ENCODE peak calls at places on chromosomes 1 and 21, in seven cellular contexts. One of them, this sample, is unnamed.

GRCh38 chr1:154276797-154277196 is 4.4 kb downstream of the HAX1 start:
- DNase-seq in breast epithelium: no peak
- DNase-seq in adrenal gland: no peak
- DNase-seq in H1: no peak
- DNase-seq in cardiac muscle cell: peak; percentile 18
- DNase-seq in HL-60: no peak
- DNase-seq in fibroblast of lung: no peak
- DNase-seq in this sample: no peak

GRCh38 chr1:84689514-84690396 is 506 bp downstream of the SSX2IP start:
- DNase-seq in HL-60: peak; percentile 62
- DNase-seq in fibroblast of lung: peak; percentile 44
- DNase-seq in H1: no peak
- DNase-seq in breast epithelium: peak; percentile 55
- DNase-seq in adrenal gland: peak; percentile 58
- DNase-seq in cardiac muscle cell: peak; percentile 59
- DNase-seq in this sample: no peak

GRCh38 chr21:33299181-33299752 is 25.5 kb upstream of the IFNAR1 start:
- DNase-seq in H1: no peak
- DNase-seq in fibroblast of lung: no peak
- DNase-seq in cardiac muscle cell: no peak
- DNase-seq in HL-60: peak; percentile 55
- DNase-seq in breast epithelium: no peak
- DNase-seq in adrenal gland: no peak
- DNase-seq in this sample: no peak

GRCh38 chr1:210709694-210710093 is 381.0 kb downstream of the HHAT start:
- DNase-seq in breast epithelium: no peak
- DNase-seq in adrenal gland: no peak
- DNase-seq in cardiac muscle cell: no peak
- DNase-seq in HL-60: no peak
- DNase-seq in fibroblast of lung: peak; percentile 12
- DNase-seq in H1: no peak
- DNase-seq in this sample: no peak

GRCh38 chr1:110677016-110677415 is 2.3 kb upstream of the KCNA3 start:
- DNase-seq in cardiac muscle cell: no peak
- DNase-seq in breast epithelium: no peak
- DNase-seq in adrenal gland: no peak
- DNase-seq in H1: no peak
- DNase-seq in fibroblast of lung: no peak
- DNase-seq in HL-60: no peak
- DNase-seq in this sample: no peak

GRCh38 chr1:54989968-54990810 is 8.5 kb upstream of the BSND start:
- DNase-seq in fibroblast of lung: peak; percentile 72
- DNase-seq in adrenal gland: peak; percentile 19
- DNase-seq in HL-60: no peak
- DNase-seq in breast epithelium: no peak
- DNase-seq in cardiac muscle cell: peak; percentile 63
- DNase-seq in H1: no peak
- DNase-seq in this sample: no peak

GRCh38 chr1:226988337-226988672 is 48.2 kb downstream of the COQ8A start:
- DNase-seq in H1: no peak
- DNase-seq in fibroblast of lung: no peak
- DNase-seq in adrenal gland: no peak
- DNase-seq in cardiac muscle cell: no peak
- DNase-seq in breast epithelium: no peak
- DNase-seq in HL-60: peak; percentile 39
- DNase-seq in this sample: no peak

GRCh38 chr1:218705391-218705790 is 360.3 kb downstream of the TGFB2 start:
- DNase-seq in HL-60: no peak
- DNase-seq in adrenal gland: no peak
- DNase-seq in cardiac muscle cell: no peak
- DNase-seq in fibroblast of lung: peak; percentile 59
- DNase-seq in H1: no peak
- DNase-seq in breast epithelium: no peak
- DNase-seq in this sample: no peak

GRCh38 chr1:165439287-165439686 is 5.6 kb downstream of the RXRG start:
- DNase-seq in HL-60: no peak
- DNase-seq in adrenal gland: no peak
- DNase-seq in fibroblast of lung: no peak
- DNase-seq in H1: no peak
- DNase-seq in cardiac muscle cell: no peak
- DNase-seq in breast epithelium: no peak
- DNase-seq in this sample: no peak

GRCh38 chr1:234914606-234915290 is 213.9 kb downstream of the TOMM20 start:
- DNase-seq in adrenal gland: no peak
- DNase-seq in cardiac muscle cell: no peak
- DNase-seq in H1: no peak
- DNase-seq in HL-60: no peak
- DNase-seq in breast epithelium: no peak
- DNase-seq in fibroblast of lung: no peak
- DNase-seq in this sample: no peak

GRCh38 chr1:100387209-100387608 is 34.9 kb downstream of the CDC14A start:
- DNase-seq in fibroblast of lung: peak; percentile 72
- DNase-seq in cardiac muscle cell: peak; percentile 56
- DNase-seq in adrenal gland: no peak
- DNase-seq in H1: no peak
- DNase-seq in breast epithelium: no peak
- DNase-seq in HL-60: no peak
- DNase-seq in this sample: no peak

GRCh38 chr1:201383647-201384405 is 6.3 kb upstream of the TNNT2 start:
- DNase-seq in cardiac muscle cell: peak; percentile 41
- DNase-seq in HL-60: no peak
- DNase-seq in breast epithelium: no peak
- DNase-seq in H1: no peak
- DNase-seq in fibroblast of lung: peak; percentile 95
- DNase-seq in adrenal gland: no peak
- DNase-seq in this sample: no peak

GRCh38 chr1:45913183-45913924 is 109.9 kb downstream of the MAST2 start:
- DNase-seq in cardiac muscle cell: peak; percentile 95
- DNase-seq in fibroblast of lung: peak; percentile 98
- DNase-seq in breast epithelium: no peak
- DNase-seq in H1: no peak
- DNase-seq in adrenal gland: peak; percentile 86
- DNase-seq in HL-60: no peak
- DNase-seq in this sample: no peak

GRCh38 chr1:116067564-116067887 is 43.7 kb upstream of the MAB21L3 start:
- DNase-seq in H1: no peak
- DNase-seq in HL-60: no peak
- DNase-seq in cardiac muscle cell: peak; percentile 85
- DNase-seq in fibroblast of lung: peak; percentile 63
- DNase-seq in breast epithelium: no peak
- DNase-seq in adrenal gland: no peak
- DNase-seq in this sample: no peak

DNA sequence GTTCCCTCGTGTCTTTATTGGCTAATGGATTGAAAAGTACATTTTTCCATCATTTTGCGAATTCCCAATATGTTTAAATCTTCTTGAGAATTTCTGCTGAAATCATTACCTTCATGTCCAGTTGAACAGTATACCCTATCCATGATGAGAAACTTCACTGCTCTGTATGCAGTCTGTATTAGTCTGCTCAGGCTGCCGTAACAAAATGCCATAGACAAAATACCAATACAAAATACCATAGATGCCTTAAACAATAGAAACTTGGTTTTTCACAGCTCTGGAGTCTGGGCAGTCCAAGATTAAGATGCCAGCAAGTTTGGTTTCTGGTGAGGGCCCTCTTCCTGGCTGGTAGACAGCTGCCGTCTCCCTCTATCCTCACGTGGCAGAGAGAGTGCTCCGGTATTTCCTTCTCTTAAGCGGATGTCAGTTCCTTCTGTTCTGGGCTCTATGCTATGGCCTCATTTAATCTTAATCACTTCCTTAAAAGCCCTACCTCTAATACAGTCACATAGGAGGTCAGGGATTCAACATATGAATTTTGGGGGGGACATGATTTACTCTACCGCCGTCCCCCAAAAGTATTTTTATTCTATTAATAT is 27.0 kb downstream of the CXADR start:
- DNase-seq in HL-60: no peak
- DNase-seq in adrenal gland: peak; percentile 30
- DNase-seq in H1: no peak
- DNase-seq in breast epithelium: no peak
- DNase-seq in fibroblast of lung: no peak
- DNase-seq in cardiac muscle cell: no peak
- DNase-seq in this sample: no peak
- H3K27ac ChIP-seq in HL-60: no peak overlapping the region
- H3K27ac ChIP-seq in adrenal gland: no peak overlapping the region
- H3K27ac ChIP-seq in H1: no peak overlapping the region
- H3K27ac ChIP-seq in breast epithelium: no peak overlapping the region
- H3K27ac ChIP-seq in fibroblast of lung: no peak overlapping the region
- H3K27ac ChIP-seq in cardiac muscle cell: no peak overlapping the region
- H3K27ac ChIP-seq in this sample: no peak overlapping the region

DNA sequence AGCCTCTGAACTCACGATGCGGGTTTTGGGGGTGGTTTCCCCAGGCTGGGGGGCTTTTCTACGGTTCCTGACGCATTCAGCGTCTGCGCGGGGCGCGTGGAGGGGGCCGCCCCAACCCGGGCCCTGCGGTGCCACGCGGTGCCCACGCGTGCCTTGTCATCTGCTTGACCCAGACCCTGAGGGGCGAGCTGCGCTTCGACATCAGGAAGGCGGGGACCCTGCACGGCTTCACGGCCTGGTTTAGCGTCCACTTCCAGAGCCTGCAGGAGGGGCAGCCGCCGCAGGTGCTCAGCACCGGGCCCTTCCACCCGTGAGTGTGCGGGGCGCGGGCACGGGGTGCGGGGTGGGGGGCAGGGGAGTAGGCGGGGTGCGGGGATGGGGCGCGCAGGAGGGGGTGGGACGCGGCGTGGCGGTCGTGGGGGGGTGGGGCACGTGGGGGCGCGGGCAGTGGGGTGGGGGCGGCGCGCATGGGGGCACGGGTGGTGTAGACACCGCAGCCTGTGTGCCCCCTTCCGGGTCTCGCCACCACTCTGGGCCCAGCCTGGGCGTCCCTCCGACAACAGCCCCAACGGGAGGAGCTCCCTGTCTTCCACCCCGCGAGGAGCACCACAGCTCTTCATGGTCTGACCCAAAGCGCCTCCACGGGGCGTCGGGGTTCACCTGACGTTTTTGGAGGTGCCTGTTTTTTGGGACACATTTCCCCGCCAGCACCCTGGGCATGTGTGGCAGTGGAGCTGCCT is 26.3 kb downstream of the PRMT2 start:
- DNase-seq in fibroblast of lung: no peak
- DNase-seq in cardiac muscle cell: no peak
- DNase-seq in HL-60: no peak
- DNase-seq in breast epithelium: no peak
- DNase-seq in H1: no peak
- DNase-seq in adrenal gland: no peak
- DNase-seq in this sample: no peak
- H3K4me3 ChIP-seq in fibroblast of lung: no peak overlapping the region
- H3K4me3 ChIP-seq in cardiac muscle cell: no peak overlapping the region
- H3K4me3 ChIP-seq in HL-60: no peak overlapping the region
- H3K4me3 ChIP-seq in breast epithelium: peak overlapping the region; percentile 16
- H3K4me3 ChIP-seq in H1: peak overlapping the region; percentile 51
- H3K4me3 ChIP-seq in adrenal gland: no peak overlapping the region
- H3K4me3 ChIP-seq in this sample: peak overlapping the region; percentile 17

DNA sequence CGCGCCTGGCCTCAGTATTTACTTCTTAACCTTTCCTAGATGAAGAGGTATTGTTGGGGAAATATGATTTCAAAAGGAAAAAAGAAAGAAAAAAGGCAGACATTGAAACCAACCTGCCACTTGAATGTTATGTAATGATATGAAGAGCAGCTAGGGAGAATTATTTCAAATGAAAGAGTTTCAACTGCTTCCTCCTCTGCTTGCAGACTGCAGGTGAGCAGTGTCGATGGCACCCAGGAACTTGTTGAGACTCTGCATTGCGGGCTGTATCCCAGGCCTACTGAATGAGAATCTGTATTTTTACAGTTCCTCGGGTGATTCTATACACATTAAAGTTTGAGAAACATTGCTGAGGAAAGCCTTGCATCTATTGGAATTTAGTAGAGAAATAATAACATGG is 3.7 kb upstream of the RUNX1 start:
- DNase-seq in HL-60: no peak
- DNase-seq in H1: no peak
- DNase-seq in cardiac muscle cell: no peak
- DNase-seq in fibroblast of lung: no peak
- DNase-seq in adrenal gland: no peak
- DNase-seq in breast epithelium: no peak
- DNase-seq in this sample: no peak
- H3K27ac ChIP-seq in HL-60: no peak overlapping the region
- H3K27ac ChIP-seq in H1: no peak overlapping the region
- H3K27ac ChIP-seq in cardiac muscle cell: no peak overlapping the region
- H3K27ac ChIP-seq in fibroblast of lung: no peak overlapping the region
- H3K27ac ChIP-seq in adrenal gland: no peak overlapping the region
- H3K27ac ChIP-seq in breast epithelium: no peak overlapping the region
- H3K27ac ChIP-seq in this sample: no peak overlapping the region

GRCh38 chr1:150213170-150214098 is 22.5 kb downstream of the ANP32E start:
- DNase-seq in breast epithelium: peak; percentile 92
- DNase-seq in HL-60: peak; percentile 97
- DNase-seq in cardiac muscle cell: peak; percentile 97
- DNase-seq in fibroblast of lung: peak; percentile 89
- DNase-seq in H1: peak; percentile 94
- DNase-seq in adrenal gland: peak; percentile 98
- DNase-seq in this sample: peak; percentile 95

GRCh38 chr1:150207278-150207971 is 28.5 kb downstream of the ANP32E start:
- DNase-seq in cardiac muscle cell: no peak
- DNase-seq in breast epithelium: no peak
- DNase-seq in HL-60: no peak
- DNase-seq in adrenal gland: no peak
- DNase-seq in fibroblast of lung: no peak
- DNase-seq in H1: no peak
- DNase-seq in this sample: no peak

GRCh38 chr1:150212070-150212469 is 23.8 kb downstream of the ANP32E start:
- DNase-seq in HL-60: no peak
- DNase-seq in adrenal gland: no peak
- DNase-seq in breast epithelium: no peak
- DNase-seq in cardiac muscle cell: no peak
- DNase-seq in H1: no peak
- DNase-seq in fibroblast of lung: no peak
- DNase-seq in this sample: no peak

GRCh38 chr1:150210086-150210485 is 25.8 kb downstream of the ANP32E start:
- DNase-seq in HL-60: no peak
- DNase-seq in fibroblast of lung: no peak
- DNase-seq in breast epithelium: no peak
- DNase-seq in cardiac muscle cell: no peak
- DNase-seq in adrenal gland: no peak
- DNase-seq in H1: no peak
- DNase-seq in this sample: no peak

DNA sequence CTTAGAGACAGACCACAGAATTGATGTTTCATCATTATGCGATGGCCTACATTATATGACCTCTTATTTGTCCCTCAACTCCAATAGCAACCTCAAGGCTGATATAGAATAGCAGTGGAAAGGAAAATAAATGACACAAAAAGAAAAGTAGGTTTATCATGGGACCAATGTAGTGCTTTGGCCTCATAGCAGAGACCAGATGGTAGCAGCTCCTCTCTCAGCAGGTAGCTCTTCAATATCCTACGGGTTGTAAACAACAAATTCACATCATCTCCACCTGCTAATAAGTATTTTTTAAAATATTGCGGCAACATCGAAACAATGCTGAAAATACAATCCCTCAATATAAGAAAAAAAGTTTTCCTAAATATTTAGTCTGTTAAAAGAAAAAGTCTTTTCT is 25.2 kb downstream of the ANP32E start:
- DNase-seq in fibroblast of lung: no peak
- DNase-seq in breast epithelium: no peak
- DNase-seq in HL-60: no peak
- DNase-seq in adrenal gland: no peak
- DNase-seq in cardiac muscle cell: no peak
- DNase-seq in H1: no peak
- DNase-seq in this sample: no peak
- H3K4me3 ChIP-seq in fibroblast of lung: no peak overlapping the region
- H3K4me3 ChIP-seq in breast epithelium: no peak overlapping the region
- H3K4me3 ChIP-seq in HL-60: no peak overlapping the region
- H3K4me3 ChIP-seq in adrenal gland: no peak overlapping the region
- H3K4me3 ChIP-seq in cardiac muscle cell: no peak overlapping the region
- H3K4me3 ChIP-seq in H1: no peak overlapping the region
- H3K4me3 ChIP-seq in this sample: no peak overlapping the region